ENCODE peak calls at places on chromosome 1, in five cellular contexts. V is AG20443; M is CD4-positive, alpha-beta T cell; Z is activated naive CD4-positive, alpha-beta T cell; J is BE2C. X is an unnamed sample.

GRCh38 chr1:245247791-245248789 is 93.3 kb downstream of the KIF26B start:
- DNase-seq in V (no peak), M (no peak), Z (no peak), J (no peak), X (no peak)

GRCh38 chr1:203046984-203047630 is 20.8 kb downstream of the PPFIA4 start:
- DNase-seq in V (peak), M (no peak), Z (no peak), J (no peak), X (no peak)

GRCh38 chr1:3429320-3429719 is 25.1 kb upstream of the ARHGEF16 start:
- DNase-seq in V (no peak), M (no peak), Z (no peak), J (no peak), X (no peak)

GRCh38 chr1:19308509-19308907 is 3.4 kb downstream of the AKR7A2 start:
- DNase-seq in V (no peak), M (no peak), Z (no peak), J (no peak), X (no peak)

GRCh38 chr1:54282101-54282847 is 82.3 kb downstream of the MRPL37 start:
- DNase-seq in V (no peak), M (no peak), Z (no peak), J (no peak), X (no peak)

GRCh38 chr1:87330201-87330953 is 1.7 kb downstream of the LMO4 start:
- DNase-seq in V (peak), M (no peak), Z (no peak), J (no peak), X (no peak)

GRCh38 chr1:31111290-31111951 is 45.9 kb upstream of the PUM1 start:
- DNase-seq in V (peak), M (no peak), Z (no peak), J (no peak), X (no peak)

GRCh38 chr1:228459091-228459993 is 27.8 kb upstream of the RNF187 start:
- DNase-seq in V (peak), M (peak), Z (peak), J (peak), X (peak)

GRCh38 chr1:200958597-200958996 is 63.9 kb downstream of the INAVA start:
- DNase-seq in V (peak), M (no peak), Z (no peak), J (no peak), X (no peak)

GRCh38 chr1:71600023-71600422 is 519.2 kb upstream of the ZRANB2 start:
- DNase-seq in V (no peak), M (no peak), Z (no peak), J (no peak), X (no peak)

GRCh38 chr1:202193614-202194327 is at the start of gene LGR6:
- DNase-seq in V (no peak), M (no peak), Z (no peak), J (no peak), X (no peak)

GRCh38 chr1:81569761-81570160 is 231.0 kb upstream of the ADGRL2 start:
- DNase-seq in V (no peak), M (no peak), Z (no peak), J (no peak), X (no peak)

GRCh38 chr1:230682882-230683610 is 30.9 kb downstream of the AGT start:
- DNase-seq in V (peak), M (no peak), Z (no peak), J (no peak), X (no peak)

GRCh38 chr1:202579806-202580205 is 130.4 kb downstream of the SYT2 start:
- DNase-seq in V (peak), M (no peak), Z (no peak), J (no peak), X (no peak)

GRCh38 chr1:246690100-246690499 is 34.1 kb upstream of the SCCPDH start:
- DNase-seq in V (no peak), M (no peak), Z (no peak), J (no peak), X (no peak)